ENCODE peak calls at places on chromosome 14, in four cellular contexts. One of them, this sample, is unnamed.

GRCh38 chr14:69045857-69046351 is 66.8 kb upstream of the ACTN1 start:
- DNase-seq in colonic mucosa: no peak
- DNase-seq in foreskin fibroblast: peak; percentile 58
- DNase-seq in H9: no peak
- DNase-seq in this sample: no peak

GRCh38 chr14:84655014-84655413 is 874.9 kb upstream of the FLRT2 start:
- DNase-seq in colonic mucosa: no peak
- DNase-seq in foreskin fibroblast: no peak
- DNase-seq in H9: no peak
- DNase-seq in this sample: no peak

GRCh38 chr14:67187826-67188225 is 1.4 kb upstream of the GARIN2 start:
- DNase-seq in H9: no peak
- DNase-seq in foreskin fibroblast: peak; percentile 65
- DNase-seq in colonic mucosa: no peak
- DNase-seq in this sample: no peak

GRCh38 chr14:64200170-64200569 is 94.0 kb downstream of the ESR2 start:
- DNase-seq in foreskin fibroblast: no peak
- DNase-seq in colonic mucosa: no peak
- DNase-seq in H9: no peak
- DNase-seq in this sample: no peak

GRCh38 chr14:21102472-21103164 is 1.8 kb downstream of the TMEM253 start:
- DNase-seq in foreskin fibroblast: no peak
- DNase-seq in colonic mucosa: peak; percentile 72
- DNase-seq in H9: peak; percentile 62
- DNase-seq in this sample: no peak

GRCh38 chr14:33756833-33757232 is 194.0 kb downstream of the EGLN3 start:
- DNase-seq in foreskin fibroblast: no peak
- DNase-seq in colonic mucosa: no peak
- DNase-seq in H9: no peak
- DNase-seq in this sample: no peak

GRCh38 chr14:98204139-98204538 is 1067.9 kb downstream of the BCL11B start:
- DNase-seq in foreskin fibroblast: no peak
- DNase-seq in H9: no peak
- DNase-seq in colonic mucosa: no peak
- DNase-seq in this sample: no peak

GRCh38 chr14:103697601-103698379 is 17.5 kb downstream of the XRCC3 start:
- DNase-seq in colonic mucosa: no peak
- DNase-seq in H9: no peak
- DNase-seq in foreskin fibroblast: no peak
- DNase-seq in this sample: no peak

GRCh38 chr14:66752109-66752508 is 244.2 kb downstream of the GPHN start:
- DNase-seq in H9: no peak
- DNase-seq in colonic mucosa: no peak
- DNase-seq in foreskin fibroblast: no peak
- DNase-seq in this sample: no peak

GRCh38 chr14:66015046-66015780 is 471.0 kb upstream of the CCDC196 start:
- DNase-seq in colonic mucosa: no peak
- DNase-seq in H9: no peak
- DNase-seq in foreskin fibroblast: no peak
- DNase-seq in this sample: no peak

GRCh38 chr14:81673930-81674329 is 140.3 kb upstream of the SEL1L start:
- DNase-seq in colonic mucosa: no peak
- DNase-seq in H9: no peak
- DNase-seq in foreskin fibroblast: no peak
- DNase-seq in this sample: no peak

This sample was measured in prostate gland.